ENCODE peak calls at places on chromosome 1, in nine cellular contexts. One of them, this sample, is unnamed.

GRCh38 chr1:209497729-209498128 is 85.8 kb upstream of the CAMK1G start:
- DNase-seq in NCI-H510A treated with DMSO at 0.1 percent for 48 hours: no peak
- DNase-seq in left colon: no peak
- DNase-seq in IMR-90: no peak
- DNase-seq in AG08396: no peak
- DNase-seq in EH: no peak
- DNase-seq in C1 segment of cervical spinal cord: no peak
- DNase-seq in NCI-H2081: no peak
- DNase-seq in Right ventricle myocardium superior: no peak
- DNase-seq in this sample: no peak

GRCh38 chr1:160030657-160031367 is 978 bp downstream of the PIGM start:
- DNase-seq in NCI-H510A treated with DMSO at 0.1 percent for 48 hours: peak
- DNase-seq in IMR-90: no peak
- DNase-seq in Right ventricle myocardium superior: no peak
- DNase-seq in NCI-H2081: peak
- DNase-seq in left colon: no peak
- DNase-seq in C1 segment of cervical spinal cord: no peak
- DNase-seq in AG08396: no peak
- DNase-seq in EH: peak
- DNase-seq in this sample: no peak

GRCh38 chr1:48677306-48678287 is 99.1 kb downstream of the BEND5 start:
- DNase-seq in left colon: peak
- DNase-seq in NCI-H510A treated with DMSO at 0.1 percent for 48 hours: peak
- DNase-seq in C1 segment of cervical spinal cord: peak
- DNase-seq in AG08396: peak
- DNase-seq in EH: peak
- DNase-seq in Right ventricle myocardium superior: peak
- DNase-seq in IMR-90: peak
- DNase-seq in NCI-H2081: peak
- DNase-seq in this sample: peak

GRCh38 chr1:111793896-111794295 is 38.2 kb downstream of the DDX20 start:
- DNase-seq in NCI-H2081: no peak
- DNase-seq in NCI-H510A treated with DMSO at 0.1 percent for 48 hours: no peak
- DNase-seq in C1 segment of cervical spinal cord: no peak
- DNase-seq in left colon: no peak
- DNase-seq in AG08396: no peak
- DNase-seq in EH: no peak
- DNase-seq in IMR-90: no peak
- DNase-seq in Right ventricle myocardium superior: no peak
- DNase-seq in this sample: no peak

GRCh38 chr1:160779662-160780397 is 16.1 kb upstream of the LY9 start:
- DNase-seq in NCI-H2081: no peak
- DNase-seq in AG08396: no peak
- DNase-seq in Right ventricle myocardium superior: no peak
- DNase-seq in EH: peak
- DNase-seq in C1 segment of cervical spinal cord: no peak
- DNase-seq in IMR-90: no peak
- DNase-seq in NCI-H510A treated with DMSO at 0.1 percent for 48 hours: no peak
- DNase-seq in left colon: no peak
- DNase-seq in this sample: peak

GRCh38 chr1:63731117-63732043 is 42.4 kb upstream of the ROR1 start:
- DNase-seq in EH: peak
- DNase-seq in Right ventricle myocardium superior: no peak
- DNase-seq in NCI-H2081: no peak
- DNase-seq in C1 segment of cervical spinal cord: no peak
- DNase-seq in IMR-90: peak
- DNase-seq in AG08396: peak
- DNase-seq in left colon: no peak
- DNase-seq in NCI-H510A treated with DMSO at 0.1 percent for 48 hours: no peak
- DNase-seq in this sample: peak

GRCh38 chr1:1298861-1299685 is 8.7 kb downstream of the ACAP3 start:
- DNase-seq in C1 segment of cervical spinal cord: peak
- DNase-seq in NCI-H510A treated with DMSO at 0.1 percent for 48 hours: no peak
- DNase-seq in AG08396: peak
- DNase-seq in left colon: no peak
- DNase-seq in EH: peak
- DNase-seq in NCI-H2081: no peak
- DNase-seq in IMR-90: no peak
- DNase-seq in Right ventricle myocardium superior: no peak
- DNase-seq in this sample: peak

GRCh38 chr1:171817511-171818265 is 23.6 kb upstream of the DNM3 start:
- DNase-seq in EH: peak
- DNase-seq in C1 segment of cervical spinal cord: peak
- DNase-seq in IMR-90: peak
- DNase-seq in left colon: no peak
- DNase-seq in NCI-H510A treated with DMSO at 0.1 percent for 48 hours: peak
- DNase-seq in AG08396: peak
- DNase-seq in Right ventricle myocardium superior: no peak
- DNase-seq in NCI-H2081: no peak
- DNase-seq in this sample: peak

GRCh38 chr1:246012271-246012854 is 494.7 kb downstream of the SMYD3 start:
- DNase-seq in EH: peak
- DNase-seq in AG08396: peak
- DNase-seq in NCI-H510A treated with DMSO at 0.1 percent for 48 hours: peak
- DNase-seq in C1 segment of cervical spinal cord: no peak
- DNase-seq in NCI-H2081: peak
- DNase-seq in IMR-90: peak
- DNase-seq in Right ventricle myocardium superior: no peak
- DNase-seq in left colon: no peak
- DNase-seq in this sample: peak

GRCh38 chr1:117686907-117687306 is 81.1 kb downstream of the TENT5C start:
- DNase-seq in Right ventricle myocardium superior: no peak
- DNase-seq in NCI-H510A treated with DMSO at 0.1 percent for 48 hours: no peak
- DNase-seq in C1 segment of cervical spinal cord: no peak
- DNase-seq in left colon: no peak
- DNase-seq in NCI-H2081: no peak
- DNase-seq in EH: peak
- DNase-seq in IMR-90: peak
- DNase-seq in AG08396: peak
- DNase-seq in this sample: no peak

GRCh38 chr1:24250791-24251190 is 63.7 kb upstream of the IFNLR1 start:
- DNase-seq in IMR-90: no peak
- DNase-seq in NCI-H510A treated with DMSO at 0.1 percent for 48 hours: no peak
- DNase-seq in NCI-H2081: no peak
- DNase-seq in AG08396: no peak
- DNase-seq in EH: no peak
- DNase-seq in C1 segment of cervical spinal cord: no peak
- DNase-seq in left colon: no peak
- DNase-seq in Right ventricle myocardium superior: no peak
- DNase-seq in this sample: no peak

GRCh38 chr1:46528297-46528955 is 23.0 kb downstream of the KNCN start:
- DNase-seq in Right ventricle myocardium superior: no peak
- DNase-seq in C1 segment of cervical spinal cord: no peak
- DNase-seq in NCI-H2081: no peak
- DNase-seq in EH: peak
- DNase-seq in NCI-H510A treated with DMSO at 0.1 percent for 48 hours: no peak
- DNase-seq in IMR-90: peak
- DNase-seq in AG08396: no peak
- DNase-seq in left colon: no peak
- DNase-seq in this sample: no peak

GRCh38 chr1:15736666-15737229 is 690 bp downstream of the SLC25A34 start:
- DNase-seq in EH: no peak
- DNase-seq in C1 segment of cervical spinal cord: no peak
- DNase-seq in AG08396: no peak
- DNase-seq in NCI-H510A treated with DMSO at 0.1 percent for 48 hours: no peak
- DNase-seq in IMR-90: no peak
- DNase-seq in NCI-H2081: no peak
- DNase-seq in Right ventricle myocardium superior: no peak
- DNase-seq in left colon: peak
- DNase-seq in this sample: no peak

GRCh38 chr1:20184997-20185833 is 681 bp upstream of the UBXN10 start:
- DNase-seq in AG08396: no peak
- DNase-seq in NCI-H2081: no peak
- DNase-seq in C1 segment of cervical spinal cord: no peak
- DNase-seq in IMR-90: no peak
- DNase-seq in NCI-H510A treated with DMSO at 0.1 percent for 48 hours: no peak
- DNase-seq in Right ventricle myocardium superior: no peak
- DNase-seq in EH: no peak
- DNase-seq in left colon: no peak
- DNase-seq in this sample: no peak

GRCh38 chr1:190759807-190760206 is 282.1 kb upstream of the BRINP3 start:
- DNase-seq in IMR-90: no peak
- DNase-seq in Right ventricle myocardium superior: no peak
- DNase-seq in AG08396: no peak
- DNase-seq in NCI-H510A treated with DMSO at 0.1 percent for 48 hours: no peak
- DNase-seq in EH: no peak
- DNase-seq in left colon: no peak
- DNase-seq in C1 segment of cervical spinal cord: no peak
- DNase-seq in NCI-H2081: no peak
- DNase-seq in this sample: no peak

GRCh38 chr1:198096390-198096789 is 60.4 kb upstream of the NEK7 start:
- DNase-seq in NCI-H510A treated with DMSO at 0.1 percent for 48 hours: no peak
- DNase-seq in Right ventricle myocardium superior: no peak
- DNase-seq in EH: peak
- DNase-seq in NCI-H2081: no peak
- DNase-seq in IMR-90: peak
- DNase-seq in left colon: no peak
- DNase-seq in C1 segment of cervical spinal cord: no peak
- DNase-seq in AG08396: no peak
- DNase-seq in this sample: peak

GRCh38 chr1:219784660-219785391 is 143.5 kb downstream of the SLC30A10 start:
- DNase-seq in AG08396: no peak
- DNase-seq in left colon: no peak
- DNase-seq in Right ventricle myocardium superior: no peak
- DNase-seq in NCI-H510A treated with DMSO at 0.1 percent for 48 hours: no peak
- DNase-seq in C1 segment of cervical spinal cord: no peak
- DNase-seq in EH: peak
- DNase-seq in IMR-90: peak
- DNase-seq in NCI-H2081: peak
- DNase-seq in this sample: no peak

GRCh38 chr1:106879538-106879937 is 176.9 kb upstream of the PRMT6 start:
- DNase-seq in left colon: peak
- DNase-seq in NCI-H510A treated with DMSO at 0.1 percent for 48 hours: peak
- DNase-seq in EH: no peak
- DNase-seq in NCI-H2081: no peak
- DNase-seq in C1 segment of cervical spinal cord: no peak
- DNase-seq in Right ventricle myocardium superior: peak
- DNase-seq in IMR-90: no peak
- DNase-seq in AG08396: no peak
- DNase-seq in this sample: no peak

GRCh38 chr1:115976062-115976899 is at the start of gene SLC22A15:
- DNase-seq in Right ventricle myocardium superior: peak
- DNase-seq in EH: peak
- DNase-seq in AG08396: peak
- DNase-seq in left colon: peak
- DNase-seq in C1 segment of cervical spinal cord: peak
- DNase-seq in IMR-90: no peak
- DNase-seq in NCI-H2081: peak
- DNase-seq in NCI-H510A treated with DMSO at 0.1 percent for 48 hours: peak
- DNase-seq in this sample: peak

GRCh38 chr1:95247607-95248006 is 13.6 kb downstream of the RWDD3 start:
- DNase-seq in EH: no peak
- DNase-seq in Right ventricle myocardium superior: no peak
- DNase-seq in AG08396: no peak
- DNase-seq in C1 segment of cervical spinal cord: no peak
- DNase-seq in NCI-H510A treated with DMSO at 0.1 percent for 48 hours: no peak
- DNase-seq in NCI-H2081: no peak
- DNase-seq in left colon: no peak
- DNase-seq in IMR-90: no peak
- DNase-seq in this sample: no peak